ENCODE peak calls at places on chromosome 19, in four cellular contexts. One of them, this sample, is unnamed.

GRCh38 chr19:19458110-19458816 is 52.8 kb downstream of the GATAD2A start:
- DNase-seq in H1: no peak
- DNase-seq in fibroblast of lung: no peak
- DNase-seq in mucosa of descending colon: no peak
- DNase-seq in this sample: peak

GRCh38 chr19:31340059-31341025 is 8.9 kb downstream of the TSHZ3 start:
- DNase-seq in H1: peak
- DNase-seq in fibroblast of lung: peak
- DNase-seq in mucosa of descending colon: no peak
- DNase-seq in this sample: no peak

GRCh38 chr19:33248954-33249613 is 23.4 kb upstream of the SLC7A10 start:
- DNase-seq in H1: no peak
- DNase-seq in fibroblast of lung: no peak
- DNase-seq in mucosa of descending colon: no peak
- DNase-seq in this sample: peak

GRCh38 chr19:32809754-32810153 is 59.8 kb downstream of the SLC7A9 start:
- DNase-seq in H1: no peak
- DNase-seq in fibroblast of lung: no peak
- DNase-seq in mucosa of descending colon: no peak
- DNase-seq in this sample: no peak

GRCh38 chr19:5090780-5091575 is 122.1 kb downstream of the KDM4B start:
- DNase-seq in H1: no peak
- DNase-seq in fibroblast of lung: peak
- DNase-seq in mucosa of descending colon: no peak
- DNase-seq in this sample: no peak

GRCh38 chr19:12757544-12758274 is 6.1 kb downstream of the BEST2 start:
- DNase-seq in H1: peak
- DNase-seq in fibroblast of lung: peak
- DNase-seq in mucosa of descending colon: peak
- DNase-seq in this sample: peak

GRCh38 chr19:1248454-1249297 is at the start of gene MIDN:
- DNase-seq in H1: peak
- DNase-seq in fibroblast of lung: peak
- DNase-seq in mucosa of descending colon: peak
- DNase-seq in this sample: peak

GRCh38 chr19:1773173-1773572 is 19.9 kb downstream of the ONECUT3 start:
- DNase-seq in H1: no peak
- DNase-seq in fibroblast of lung: no peak
- DNase-seq in mucosa of descending colon: no peak
- DNase-seq in this sample: no peak

GRCh38 chr19:18672606-18673337 is 10.7 kb upstream of the CRTC1 start:
- DNase-seq in H1: no peak
- DNase-seq in fibroblast of lung: peak
- DNase-seq in mucosa of descending colon: no peak
- DNase-seq in this sample: no peak

GRCh38 chr19:3104708-3104983 is 10.5 kb downstream of the GNA11 start:
- DNase-seq in H1: no peak
- DNase-seq in fibroblast of lung: no peak
- DNase-seq in mucosa of descending colon: no peak
- DNase-seq in this sample: no peak

GRCh38 chr19:55384576-55385235 is 614 bp upstream of the TMEM238 start:
- DNase-seq in H1: peak
- DNase-seq in fibroblast of lung: no peak
- DNase-seq in mucosa of descending colon: peak
- DNase-seq in this sample: peak
- H3K4me3 ChIP-seq in H1: peak
- H3K4me3 ChIP-seq in fibroblast of lung: peak
- H3K4me3 ChIP-seq in mucosa of descending colon: peak
- H3K4me3 ChIP-seq in this sample: peak

GRCh38 chr19:44737238-44738160 is 11.0 kb upstream of the BCL3 start:
- DNase-seq in H1: no peak
- DNase-seq in fibroblast of lung: no peak
- DNase-seq in mucosa of descending colon: no peak
- DNase-seq in this sample: peak

GRCh38 chr19:44740351-44740824 is 8.1 kb upstream of the BCL3 start:
- DNase-seq in H1: no peak
- DNase-seq in fibroblast of lung: no peak
- DNase-seq in mucosa of descending colon: no peak
- DNase-seq in this sample: no peak

GRCh38 chr19:44738161-44738535 is 10.4 kb upstream of the BCL3 start:
- DNase-seq in H1: no peak
- DNase-seq in fibroblast of lung: no peak
- DNase-seq in mucosa of descending colon: no peak
- DNase-seq in this sample: no peak

GRCh38 chr19:44741258-44741731 is 7.2 kb upstream of the BCL3 start:
- DNase-seq in H1: no peak
- DNase-seq in fibroblast of lung: peak
- DNase-seq in mucosa of descending colon: peak
- DNase-seq in this sample: no peak

GRCh38 chr19:44738603-44739585 is 9.6 kb upstream of the BCL3 start:
- DNase-seq in H1: no peak
- DNase-seq in fibroblast of lung: no peak
- DNase-seq in mucosa of descending colon: peak
- DNase-seq in this sample: peak
- H3K4me3 ChIP-seq in H1: no peak
- H3K4me3 ChIP-seq in fibroblast of lung: no peak
- H3K4me3 ChIP-seq in mucosa of descending colon: no peak
- H3K4me3 ChIP-seq in this sample: no peak

DNA sequence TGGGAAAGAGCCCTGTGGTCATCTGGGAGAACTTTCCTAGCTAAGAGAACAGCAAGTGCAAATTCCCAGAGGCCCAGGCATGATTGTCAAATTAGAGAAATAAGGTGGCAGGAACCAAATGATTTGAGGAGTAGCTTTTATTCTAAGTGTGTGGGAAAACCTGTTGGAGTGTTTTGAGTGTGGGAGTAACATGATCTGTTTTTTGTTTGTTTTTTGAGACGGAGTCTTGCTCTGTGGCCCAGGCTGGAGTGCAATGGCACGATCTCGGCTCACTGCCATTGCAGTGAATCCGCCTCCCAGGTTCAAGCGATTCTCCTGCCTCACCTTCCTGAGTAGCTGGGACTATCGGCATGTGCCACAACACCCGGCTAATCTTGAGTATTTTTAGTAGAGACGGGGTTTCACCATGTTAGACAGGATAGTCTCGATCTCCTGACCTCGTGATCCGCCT is 2.4 kb downstream of the SAE1 start:
- DNase-seq in H1: no peak
- DNase-seq in fibroblast of lung: no peak
- DNase-seq in mucosa of descending colon: no peak
- DNase-seq in this sample: no peak
- H3K4me3 ChIP-seq in H1: peak
- H3K4me3 ChIP-seq in fibroblast of lung: no peak
- H3K4me3 ChIP-seq in mucosa of descending colon: no peak
- H3K4me3 ChIP-seq in this sample: no peak

GRCh38 chr19:51016798-51017683 is 2.5 kb downstream of the KLK10 start:
- DNase-seq in H1: peak
- DNase-seq in fibroblast of lung: peak
- DNase-seq in mucosa of descending colon: peak
- DNase-seq in this sample: peak

GRCh38 chr19:51022526-51022925 is 3.0 kb upstream of the KLK10 start:
- DNase-seq in H1: no peak
- DNase-seq in fibroblast of lung: no peak
- DNase-seq in mucosa of descending colon: no peak
- DNase-seq in this sample: no peak

GRCh38 chr19:51020988-51021651 is 1.6 kb upstream of the KLK10 start:
- DNase-seq in H1: no peak
- DNase-seq in fibroblast of lung: peak
- DNase-seq in mucosa of descending colon: peak
- DNase-seq in this sample: no peak

GRCh38 chr19:51018745-51019543 is 565 bp downstream of the KLK10 start:
- DNase-seq in H1: peak
- DNase-seq in fibroblast of lung: no peak
- DNase-seq in mucosa of descending colon: no peak
- DNase-seq in this sample: no peak

GRCh38 chr19:51019544-51019925 is at the start of gene KLK10:
- DNase-seq in H1: no peak
- DNase-seq in fibroblast of lung: no peak
- DNase-seq in mucosa of descending colon: no peak
- DNase-seq in this sample: no peak
- H3K4me3 ChIP-seq in H1: peak
- H3K4me3 ChIP-seq in fibroblast of lung: no peak
- H3K4me3 ChIP-seq in mucosa of descending colon: no peak
- H3K4me3 ChIP-seq in this sample: peak

This sample was measured in spleen.